ENCODE peak calls at places on chromosomes 11 and 22, in six cellular contexts. One of them, this sample, is unnamed.
A peak's percentile ranks its signal among the peaks of the same experiment; 100 is the strongest.

GRCh38 chr11:69398529-69399492 is 82.7 kb upstream of the LINC01488 start:
- DNase-seq in PC-3: no peak
- DNase-seq in MM.1S: no peak
- DNase-seq in hepatocyte: peak; percentile 45
- DNase-seq in HCT116: no peak
- DNase-seq in GM23338: peak; percentile 33
- DNase-seq in this sample: no peak

GRCh38 chr22:41913842-41914534 is 886 bp downstream of the SHISA8 start:
- DNase-seq in PC-3: no peak
- DNase-seq in MM.1S: no peak
- DNase-seq in hepatocyte: no peak
- DNase-seq in HCT116: no peak
- DNase-seq in GM23338: peak; percentile 84
- DNase-seq in this sample: no peak

GRCh38 chr11:34667810-34668582 is 47.1 kb downstream of the EHF start:
- DNase-seq in PC-3: peak; percentile 92
- DNase-seq in MM.1S: no peak
- DNase-seq in hepatocyte: peak; percentile 23
- DNase-seq in HCT116: no peak
- DNase-seq in GM23338: no peak
- DNase-seq in this sample: no peak

GRCh38 chr11:74877132-74877531 is 71.8 kb downstream of the XRRA1 start:
- DNase-seq in PC-3: peak; percentile 31
- DNase-seq in MM.1S: no peak
- DNase-seq in hepatocyte: no peak
- DNase-seq in HCT116: peak; percentile 15
- DNase-seq in GM23338: peak; percentile 67
- DNase-seq in this sample: peak; percentile 79

GRCh38 chr11:17805873-17806272 is 71.3 kb downstream of the KCNC1 start:
- DNase-seq in PC-3: no peak
- DNase-seq in MM.1S: no peak
- DNase-seq in hepatocyte: no peak
- DNase-seq in HCT116: no peak
- DNase-seq in GM23338: no peak
- DNase-seq in this sample: no peak

GRCh38 chr11:10493041-10493663 is 38.1 kb downstream of the AMPD3 start:
- DNase-seq in PC-3: no peak
- DNase-seq in MM.1S: no peak
- DNase-seq in hepatocyte: no peak
- DNase-seq in HCT116: no peak
- DNase-seq in GM23338: no peak
- DNase-seq in this sample: no peak

GRCh38 chr11:100855466-100856067 is 168.5 kb downstream of the ARHGAP42 start:
- DNase-seq in PC-3: peak; percentile 86
- DNase-seq in MM.1S: peak; percentile 65
- DNase-seq in hepatocyte: peak; percentile 70
- DNase-seq in HCT116: peak; percentile 52
- DNase-seq in GM23338: peak; percentile 81
- DNase-seq in this sample: peak; percentile 86

GRCh38 chr11:129333873-129334272 is 41.8 kb upstream of the BARX2 start:
- DNase-seq in PC-3: peak; percentile 30
- DNase-seq in MM.1S: no peak
- DNase-seq in hepatocyte: no peak
- DNase-seq in HCT116: no peak
- DNase-seq in GM23338: no peak
- DNase-seq in this sample: peak; percentile 42

GRCh38 chr11:120709808-120710207 is 198.3 kb downstream of the GRIK4 start:
- DNase-seq in PC-3: no peak
- DNase-seq in MM.1S: no peak
- DNase-seq in hepatocyte: no peak
- DNase-seq in HCT116: no peak
- DNase-seq in GM23338: no peak
- DNase-seq in this sample: no peak

GRCh38 chr11:2551131-2551530 is 106.3 kb downstream of the KCNQ1 start:
- DNase-seq in PC-3: no peak
- DNase-seq in MM.1S: no peak
- DNase-seq in hepatocyte: no peak
- DNase-seq in HCT116: no peak
- DNase-seq in GM23338: no peak
- DNase-seq in this sample: no peak

GRCh38 chr11:128783513-128783912 is 83.6 kb downstream of the KCNJ1 start:
- DNase-seq in PC-3: no peak
- DNase-seq in MM.1S: no peak
- DNase-seq in hepatocyte: no peak
- DNase-seq in HCT116: no peak
- DNase-seq in GM23338: no peak
- DNase-seq in this sample: no peak

GRCh38 chr11:1877211-1878133 is 14.2 kb downstream of the PRR33 start:
- DNase-seq in PC-3: peak; percentile 8
- DNase-seq in MM.1S: no peak
- DNase-seq in hepatocyte: peak; percentile 61
- DNase-seq in HCT116: no peak
- DNase-seq in GM23338: no peak
- DNase-seq in this sample: no peak

GRCh38 chr11:17988465-17988864 is 24.4 kb downstream of the SERGEF start:
- DNase-seq in PC-3: no peak
- DNase-seq in MM.1S: no peak
- DNase-seq in hepatocyte: no peak
- DNase-seq in HCT116: no peak
- DNase-seq in GM23338: no peak
- DNase-seq in this sample: no peak

GRCh38 chr11:57427692-57428082 is 766 bp upstream of the SLC43A3 start:
- DNase-seq in PC-3: no peak
- DNase-seq in MM.1S: no peak
- DNase-seq in hepatocyte: no peak
- DNase-seq in HCT116: no peak
- DNase-seq in GM23338: no peak
- DNase-seq in this sample: no peak
- H2AFZ ChIP-seq in PC-3: peak overlapping the region; percentile 52
- H2AFZ ChIP-seq in MM.1S: no peak overlapping the region
- H2AFZ ChIP-seq in hepatocyte: peak overlapping the region; percentile 84
- H2AFZ ChIP-seq in HCT116: no peak overlapping the region
- H2AFZ ChIP-seq in GM23338: peak overlapping the region; percentile 95
- H2AFZ ChIP-seq in this sample: no peak overlapping the region

GRCh38 chr22:37379716-37380115 is 47.6 kb downstream of the ELFN2 start:
- DNase-seq in PC-3: no peak
- DNase-seq in MM.1S: no peak
- DNase-seq in hepatocyte: no peak
- DNase-seq in HCT116: no peak
- DNase-seq in GM23338: no peak
- DNase-seq in this sample: no peak
- H3K4me3 ChIP-seq in PC-3: no peak overlapping the region
- H3K4me3 ChIP-seq in MM.1S: no peak overlapping the region
- H3K4me3 ChIP-seq in hepatocyte: no peak overlapping the region
- H3K4me3 ChIP-seq in HCT116: no peak overlapping the region
- H3K4me3 ChIP-seq in GM23338: no peak overlapping the region
- H3K4me3 ChIP-seq in this sample: no peak overlapping the region

GRCh38 chr11:9211322-9211721 is 53.8 kb downstream of the DENND5A start:
- DNase-seq in PC-3: no peak
- DNase-seq in MM.1S: no peak
- DNase-seq in hepatocyte: no peak
- DNase-seq in HCT116: no peak
- DNase-seq in GM23338: no peak
- DNase-seq in this sample: no peak

GRCh38 chr11:9210224-9210921 is 54.8 kb downstream of the DENND5A start:
- DNase-seq in PC-3: peak; percentile 15
- DNase-seq in MM.1S: no peak
- DNase-seq in hepatocyte: no peak
- DNase-seq in HCT116: peak; percentile 7
- DNase-seq in GM23338: no peak
- DNase-seq in this sample: no peak

GRCh38 chr11:9210922-9211320 is 54.2 kb downstream of the DENND5A start:
- DNase-seq in PC-3: peak; percentile 6
- DNase-seq in MM.1S: peak; percentile 26
- DNase-seq in hepatocyte: no peak
- DNase-seq in HCT116: no peak
- DNase-seq in GM23338: no peak
- DNase-seq in this sample: no peak

GRCh38 chr11:9207229-9207628 is 57.9 kb downstream of the DENND5A start:
- DNase-seq in PC-3: no peak
- DNase-seq in MM.1S: no peak
- DNase-seq in hepatocyte: no peak
- DNase-seq in HCT116: no peak
- DNase-seq in GM23338: no peak
- DNase-seq in this sample: no peak

GRCh38 chr11:9208726-9209501 is 56.2 kb downstream of the DENND5A start:
- DNase-seq in PC-3: peak; percentile 31
- DNase-seq in MM.1S: no peak
- DNase-seq in hepatocyte: no peak
- DNase-seq in HCT116: no peak
- DNase-seq in GM23338: no peak
- DNase-seq in this sample: no peak
- H3K9me2 ChIP-seq in PC-3: no peaks in the 10 kb centered on the region
- H3K9me2 ChIP-seq in MM.1S: no peaks in the 10 kb centered on the region
- H3K9me2 ChIP-seq in hepatocyte: no peaks in the 10 kb centered on the region
- H3K9me2 ChIP-seq in HCT116: no peaks in the 10 kb centered on the region
- H3K9me2 ChIP-seq in GM23338: no peaks in the 10 kb centered on the region
- H3K9me2 ChIP-seq in this sample: no peaks in the 10 kb centered on the region

DNA sequence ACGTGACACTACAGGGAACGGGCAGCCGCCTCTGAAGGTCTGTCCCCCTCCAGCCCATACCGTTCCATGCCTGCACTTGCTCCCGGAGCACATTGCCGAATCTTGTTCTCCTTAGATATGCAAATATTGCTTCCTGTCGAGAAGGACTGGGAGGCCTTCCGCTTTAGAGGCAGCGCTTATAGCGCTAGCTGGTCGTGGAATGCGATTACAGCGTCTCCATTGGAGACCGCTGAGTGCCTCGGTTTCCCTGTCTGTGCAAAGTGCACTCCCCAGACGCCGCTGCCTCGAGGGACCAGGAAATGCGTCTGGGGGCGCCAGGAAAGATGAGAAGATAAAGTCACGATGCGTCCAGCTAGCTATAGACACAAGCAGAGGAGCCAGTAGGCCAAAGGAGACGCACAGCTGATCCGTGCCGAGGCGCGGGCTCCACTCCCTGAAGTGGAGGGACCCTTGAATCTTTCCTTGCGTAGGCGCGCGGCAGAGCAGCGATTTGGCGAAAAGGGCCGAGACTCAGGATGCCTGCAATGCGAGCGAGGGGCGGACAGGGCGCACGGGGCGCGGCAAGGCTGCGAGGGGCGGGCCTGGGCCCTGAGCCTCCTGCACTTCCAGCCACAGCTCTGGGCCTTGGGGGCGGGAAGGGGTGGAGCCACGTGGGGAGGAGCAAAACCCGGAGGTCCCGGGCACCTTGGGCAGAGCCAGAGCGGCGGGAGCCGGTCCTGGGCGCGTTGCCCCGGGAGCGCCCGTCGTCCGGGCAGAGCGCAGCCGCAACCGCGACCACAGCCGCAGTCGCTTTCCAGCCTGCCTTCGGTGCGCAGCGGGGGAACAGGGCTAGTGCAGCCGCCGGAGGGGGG is at the start of gene RASSF10:
- DNase-seq in PC-3: no peak
- DNase-seq in MM.1S: peak; percentile 68
- DNase-seq in hepatocyte: peak; percentile 88
- DNase-seq in HCT116: no peak
- DNase-seq in GM23338: peak; percentile 94
- DNase-seq in this sample: no peak
- H2AFZ ChIP-seq in PC-3: no peak within 1 kb of the TSS
- H2AFZ ChIP-seq in MM.1S: peak within 1 kb of the TSS; percentile 19
- H2AFZ ChIP-seq in hepatocyte: peak within 1 kb of the TSS; percentile 66
- H2AFZ ChIP-seq in HCT116: no peak within 1 kb of the TSS
- H2AFZ ChIP-seq in GM23338: peak within 1 kb of the TSS; percentile 89
- H2AFZ ChIP-seq in this sample: no peak within 1 kb of the TSS

DNA sequence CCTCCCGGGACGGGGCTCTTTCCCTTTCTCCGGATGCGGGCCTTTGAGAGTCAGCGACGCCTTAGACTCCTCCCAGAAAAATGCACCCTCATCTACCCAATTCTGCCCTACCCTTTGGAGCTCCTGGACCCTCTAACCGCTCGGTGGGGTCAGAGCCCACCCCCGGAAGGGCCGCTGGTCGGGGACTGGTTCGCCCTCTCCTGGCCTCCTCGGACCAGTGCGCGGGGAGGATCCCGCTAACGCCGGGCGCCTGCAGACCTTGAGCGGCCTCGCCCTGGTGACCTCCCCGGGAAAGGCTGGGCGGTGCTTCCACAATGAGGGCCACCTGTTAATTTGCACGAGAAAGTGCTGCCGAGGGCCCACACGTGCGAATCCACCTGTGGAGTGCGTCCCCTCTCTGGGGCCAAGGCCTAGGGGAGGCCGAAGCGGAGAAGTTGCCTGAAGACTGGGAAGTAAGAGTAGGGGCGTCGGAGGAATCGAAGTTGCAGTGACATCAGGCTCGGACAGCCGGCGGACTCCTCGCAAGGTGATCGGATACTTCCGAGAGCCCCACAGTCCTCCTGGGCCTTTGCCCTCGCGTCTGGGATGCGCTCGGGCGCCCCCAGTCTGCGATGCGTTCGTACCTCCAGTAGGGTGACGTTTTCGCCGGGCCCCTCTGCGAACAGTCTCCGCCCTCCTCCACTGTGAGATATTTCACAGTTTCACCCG is 61.5 kb downstream of the ENDOD1 start:
- DNase-seq in PC-3: peak; percentile 98
- DNase-seq in MM.1S: peak; percentile 96
- DNase-seq in hepatocyte: peak; percentile 96
- DNase-seq in HCT116: peak; percentile 92
- DNase-seq in GM23338: peak; percentile 98
- DNase-seq in this sample: peak; percentile 99
- H3K4me3 ChIP-seq in PC-3: peak overlapping the region; percentile 71
- H3K4me3 ChIP-seq in MM.1S: peak overlapping the region; percentile 81
- H3K4me3 ChIP-seq in hepatocyte: peak overlapping the region; percentile 35
- H3K4me3 ChIP-seq in HCT116: peak overlapping the region; percentile 63
- H3K4me3 ChIP-seq in GM23338: peak overlapping the region; percentile 82
- H3K4me3 ChIP-seq in this sample: peak overlapping the region; percentile 47